ENCODE peak calls at places on chromosomes 11 and 22, in seven cellular contexts. X is Calu3, G is heart left ventricle, R is GM10248, Q is prostate gland, F is AG09309, P is RWPE2. O is an unnamed sample.

GRCh38 chr11:125180413-125181305 is 16.1 kb downstream of the PKNOX2 start:
- DNase-seq in Q (no peak), G (no peak), P (peak), X (no peak), R (no peak), F (no peak), O (no peak)

GRCh38 chr11:14078941-14079522 is 116.5 kb downstream of the SPON1 start:
- DNase-seq in R (no peak), X (no peak), Q (no peak), G (no peak), F (no peak), P (no peak), O (no peak)

GRCh38 chr11:125304111-125304639 is 139.6 kb downstream of the PKNOX2 start:
- DNase-seq in Q (no peak), X (no peak), R (no peak), G (no peak), F (no peak), P (no peak), O (no peak)

GRCh38 chr11:132022285-132022684 is 651.9 kb downstream of the NTM start:
- DNase-seq in P (no peak), F (no peak), R (no peak), G (no peak), Q (no peak), X (no peak), O (no peak)

GRCh38 chr22:35604671-35605457 is 12.3 kb downstream of the MB start:
- DNase-seq in G (no peak), X (peak), Q (no peak), F (no peak), P (no peak), R (no peak), O (no peak)

GRCh38 chr11:22807855-22808558 is 21.6 kb downstream of the SVIP start:
- DNase-seq in R (peak), G (no peak), F (no peak), Q (no peak), P (no peak), X (no peak), O (no peak)

GRCh38 chr11:134101292-134101691 is 32.4 kb downstream of the JAM3 start:
- DNase-seq in G (no peak), F (no peak), P (no peak), X (no peak), R (no peak), Q (no peak), O (no peak)

GRCh38 chr22:38327805-38328204 is 10.6 kb upstream of the CSNK1E start:
- DNase-seq in R (no peak), X (no peak), Q (no peak), G (no peak), F (peak), P (peak), O (no peak)

GRCh38 chr22:29689872-29690213 is 30.0 kb upstream of the CABP7 start:
- DNase-seq in F (no peak), R (no peak), G (peak), Q (peak), X (peak), P (no peak), O (peak)

GRCh38 chr11:32830413-32830738 is 649 bp downstream of the PRRG4 start:
- DNase-seq in G (no peak), R (no peak), X (peak), F (no peak), Q (peak), P (no peak), O (no peak)

GRCh38 chr22:49971232-49972162 is 10.9 kb downstream of the PIM3 start:
- DNase-seq in G (peak), P (peak), R (peak), F (no peak), X (peak), Q (peak), O (peak)

GRCh38 chr22:18033204-18033998 is 9.0 kb upstream of the MICAL3 start:
- DNase-seq in Q (no peak), P (no peak), X (no peak), G (no peak), F (no peak), R (no peak), O (no peak)

GRCh38 chr11:114956565-114956964 is 278.2 kb downstream of the NXPE2 start:
- DNase-seq in Q (no peak), X (no peak), F (no peak), P (no peak), R (no peak), G (no peak), O (no peak)

GRCh38 chr11:114953039-114953438 is 274.7 kb downstream of the NXPE2 start:
- DNase-seq in X (no peak), Q (no peak), F (no peak), R (no peak), P (no peak), G (no peak), O (no peak)
- TF ChIP-seq CTCF in X (no peak), Q (no peak), F (no peak), R (no peak), P (no peak), G (no peak), O (no peak)

DNA sequence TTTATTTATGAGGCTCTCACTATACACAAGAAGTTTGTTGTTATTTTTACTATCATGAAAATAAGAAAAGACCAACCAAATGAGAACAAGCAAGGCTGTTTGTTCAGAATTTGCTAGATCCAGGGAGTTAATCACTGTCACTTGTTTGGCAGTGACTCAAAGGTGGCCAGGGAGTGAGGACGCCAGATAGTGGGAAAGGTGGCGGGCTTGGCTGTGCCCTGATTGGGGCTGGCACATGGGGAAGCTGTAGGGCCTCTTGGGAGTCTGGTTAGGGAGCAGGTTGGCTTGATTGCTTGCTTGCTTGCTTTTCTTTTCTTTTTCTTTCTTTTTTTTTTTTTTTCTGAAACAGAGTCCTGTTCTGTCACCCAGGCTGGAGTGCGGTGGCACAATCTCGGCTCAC is 53.1 kb upstream of the SLC22A12 start:
- DNase-seq in Q (no peak), X (no peak), R (no peak), F (no peak), G (no peak), P (no peak), O (no peak)
- TF ChIP-seq CTCF in Q (no peak), X (no peak), R (no peak), F (no peak), G (no peak), P (no peak), O (no peak)

GRCh38 chr22:45460288-45461109 is 42.2 kb upstream of the FBLN1 start:
- DNase-seq in G (peak), R (no peak), P (no peak), Q (no peak), X (no peak), F (peak), O (no peak)
- TF ChIP-seq CTCF in G (no peak), R (no peak), P (no peak), Q (no peak), X (no peak), F (no peak), O (no peak)

GRCh38 chr11:130904380-130904779 is 11.9 kb downstream of the SNX19 start:
- DNase-seq in X (no peak), F (no peak), Q (no peak), P (no peak), G (no peak), R (no peak), O (no peak)
- TF ChIP-seq CTCF in X (no peak), F (peak), Q (no peak), P (peak), G (peak), R (peak), O (peak)

GRCh38 chr11:88103337-88104206 is 71.7 kb downstream of the RAB38 start:
- DNase-seq in X (peak), F (no peak), Q (no peak), R (peak), P (no peak), G (peak), O (peak)
- TF ChIP-seq CTCF in X (peak), F (peak), Q (no peak), R (peak), P (peak), G (peak), O (peak)

DNA sequence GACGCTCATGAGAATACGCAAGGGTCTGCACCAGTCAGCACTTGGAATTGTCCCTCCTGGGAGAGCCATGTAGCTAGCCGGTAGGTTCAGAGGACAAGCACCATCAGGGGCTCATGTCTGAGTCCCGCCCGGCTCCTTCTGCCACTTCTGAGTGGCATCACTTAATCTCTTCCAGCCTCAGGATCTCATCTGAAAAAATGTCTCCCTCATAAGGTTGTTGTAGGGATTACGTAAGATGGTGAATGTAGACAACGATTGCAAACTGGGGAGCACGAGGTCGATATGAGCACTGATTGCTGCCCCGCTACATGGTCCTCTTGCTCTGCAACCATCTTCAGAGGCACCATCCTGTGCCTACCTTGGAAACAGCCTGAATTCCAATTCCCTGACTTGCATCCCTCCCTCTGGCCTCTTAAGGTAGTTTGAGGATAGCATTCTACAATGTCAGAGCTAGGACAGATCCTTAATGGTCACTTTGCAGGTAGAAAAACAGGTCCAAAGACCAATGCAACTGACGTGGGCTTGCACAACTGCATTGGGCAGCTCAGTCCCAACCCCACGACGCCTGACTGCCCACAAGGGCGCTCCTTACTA is 115.8 kb upstream of the TMEM45B start:
- DNase-seq in P (no peak), R (no peak), Q (no peak), G (no peak), F (no peak), X (no peak), O (no peak)
- TF ChIP-seq CTCF in P (no peak), R (no peak), Q (no peak), G (no peak), F (no peak), X (no peak), O (no peak)

DNA sequence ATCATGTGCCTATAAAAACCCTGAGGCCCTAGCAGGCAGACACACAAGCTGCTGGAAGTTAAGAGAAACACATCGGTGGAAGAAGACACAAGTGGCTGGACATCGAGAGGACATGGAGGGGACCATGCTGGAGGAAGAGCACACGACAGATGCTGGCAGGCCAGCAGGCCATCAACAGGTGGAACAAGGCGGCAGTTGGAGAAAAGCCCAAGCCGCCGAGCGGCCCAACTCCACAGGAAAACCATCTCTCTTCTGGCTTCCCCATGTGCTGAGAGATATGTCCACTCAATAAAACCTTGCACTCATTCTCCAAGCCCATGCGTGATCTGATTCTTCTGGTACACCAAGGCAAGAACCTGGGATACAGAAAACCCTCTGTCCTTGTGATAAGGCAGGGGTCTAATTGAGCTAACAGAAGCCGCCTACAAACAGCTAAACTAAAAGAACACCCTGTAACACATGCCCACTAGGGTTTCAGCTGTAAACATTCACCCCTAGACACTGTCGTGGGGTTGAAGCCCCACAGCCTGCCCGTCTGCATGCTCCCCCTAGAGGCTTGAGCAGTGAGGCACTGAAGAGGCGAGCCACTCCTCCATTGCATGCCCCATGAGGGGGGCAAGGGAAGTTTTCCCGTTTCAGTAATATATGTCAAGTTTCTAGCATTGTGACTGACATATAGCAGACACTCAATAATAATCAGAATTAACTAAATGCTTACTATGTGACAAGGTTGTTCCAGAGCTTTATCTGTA is 39.0 kb upstream of the MMP20 start:
- DNase-seq in Q (no peak), F (no peak), G (no peak), X (peak), P (no peak), R (no peak), O (peak)
- TF ChIP-seq CTCF in Q (no peak), F (peak), G (no peak), X (no peak), P (peak), R (peak), O (peak)

DNA sequence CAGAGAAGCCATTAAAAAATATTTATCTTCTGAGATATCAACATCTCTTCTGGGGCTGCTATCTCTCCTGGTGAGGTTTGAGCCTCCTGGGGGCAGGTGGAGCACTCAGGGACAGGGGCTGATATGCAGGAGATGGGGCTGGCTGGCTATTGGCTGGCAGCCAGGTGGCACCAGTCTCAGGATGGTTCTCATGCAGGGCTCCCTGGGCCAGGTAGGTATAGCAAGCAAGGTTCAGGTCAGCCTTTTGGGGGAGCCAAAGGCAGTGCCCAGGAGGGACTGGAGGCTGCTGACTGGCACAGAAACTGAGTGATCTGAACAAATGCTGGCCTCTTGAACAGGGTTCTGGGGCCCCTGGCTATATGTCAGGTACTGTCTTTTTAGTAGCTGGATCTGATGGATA is 29.7 kb upstream of the EMSY start:
- DNase-seq in G (no peak), X (peak), P (no peak), Q (no peak), R (no peak), F (no peak), O (no peak)
- TF ChIP-seq CTCF in G (no peak), X (no peak), P (no peak), Q (no peak), R (peak), F (no peak), O (no peak)

GRCh38 chr22:37121887-37122591 is 12.5 kb upstream of the TMPRSS6 start:
- DNase-seq in R (peak), P (no peak), X (no peak), Q (peak), F (no peak), G (no peak), O (peak)
- TF ChIP-seq CTCF in R (no peak), P (no peak), X (no peak), Q (no peak), F (no peak), G (no peak), O (no peak)

O was measured in endothelial cell.